ENCODE peak calls at places on chromosomes 6 and 20, in seven cellular contexts. G is IMR-90; V is mucosa of descending colon; H is HepG2; Z is CD8-positive, alpha-beta T cell; L is ovary; C is H9. X is an unnamed sample. For H3K4me1, the result is how much of the 10 kb centered on the place peaks cover.

GRCh38 chr6:97293198-97293696 is 10.2 kb upstream of the MMS22L start:
- DNase-seq in G (peak), V (no peak), H (no peak), Z (no peak), L (no peak), C (no peak), X (no peak)

GRCh38 chr6:152129606-152130249 is 322.2 kb downstream of the ESR1 start:
- DNase-seq in G (peak), V (no peak), H (no peak), Z (no peak), L (peak), C (peak), X (no peak)

GRCh38 chr6:14811760-14812428 is 434.0 kb upstream of the JARID2 start:
- DNase-seq in G (peak), V (no peak), H (no peak), Z (no peak), L (no peak), C (no peak), X (no peak)

GRCh38 chr6:129402244-129402643 is 307.7 kb downstream of the ARHGAP18 start:
- DNase-seq in G (peak), V (no peak), H (no peak), Z (no peak), L (no peak), C (no peak), X (no peak)

GRCh38 chr6:157110620-157111019 is 212.7 kb downstream of the TMEM242 start:
- DNase-seq in G (peak), V (no peak), H (no peak), Z (no peak), L (no peak), C (no peak), X (no peak)

GRCh38 chr6:37190159-37190535 is 20.2 kb downstream of the PIM1 start:
- DNase-seq in G (peak), V (peak), H (no peak), Z (no peak), L (no peak), C (no peak), X (no peak)

GRCh38 chr6:91572855-91573254 is 986.0 kb upstream of the MAP3K7 start:
- DNase-seq in G (no peak), V (no peak), H (no peak), Z (no peak), L (no peak), C (no peak), X (no peak)

GRCh38 chr20:43863821-43864544 is 50.7 kb upstream of the TOX2 start:
- DNase-seq in G (no peak), V (no peak), H (no peak), Z (no peak), L (no peak), C (no peak), X (no peak)

GRCh38 chr6:48183174-48183573 is 72.2 kb upstream of the PTCHD4 start:
- DNase-seq in G (no peak), V (no peak), H (peak), Z (no peak), L (no peak), C (no peak), X (no peak)

GRCh38 chr20:44576297-44576696 is 6.1 kb upstream of the PKIG start:
- DNase-seq in G (peak), V (no peak), H (peak), Z (no peak), L (no peak), C (no peak), X (no peak)

GRCh38 chr6:51842487-51843469 is 244.6 kb downstream of the PKHD1 start:
- DNase-seq in G (no peak), V (no peak), H (peak), Z (no peak), L (no peak), C (no peak), X (no peak)

GRCh38 chr6:154432533-154433476 is 76.2 kb upstream of the IPCEF1 start:
- DNase-seq in G (no peak), V (no peak), H (no peak), Z (no peak), L (no peak), C (no peak), X (no peak)

DNA sequence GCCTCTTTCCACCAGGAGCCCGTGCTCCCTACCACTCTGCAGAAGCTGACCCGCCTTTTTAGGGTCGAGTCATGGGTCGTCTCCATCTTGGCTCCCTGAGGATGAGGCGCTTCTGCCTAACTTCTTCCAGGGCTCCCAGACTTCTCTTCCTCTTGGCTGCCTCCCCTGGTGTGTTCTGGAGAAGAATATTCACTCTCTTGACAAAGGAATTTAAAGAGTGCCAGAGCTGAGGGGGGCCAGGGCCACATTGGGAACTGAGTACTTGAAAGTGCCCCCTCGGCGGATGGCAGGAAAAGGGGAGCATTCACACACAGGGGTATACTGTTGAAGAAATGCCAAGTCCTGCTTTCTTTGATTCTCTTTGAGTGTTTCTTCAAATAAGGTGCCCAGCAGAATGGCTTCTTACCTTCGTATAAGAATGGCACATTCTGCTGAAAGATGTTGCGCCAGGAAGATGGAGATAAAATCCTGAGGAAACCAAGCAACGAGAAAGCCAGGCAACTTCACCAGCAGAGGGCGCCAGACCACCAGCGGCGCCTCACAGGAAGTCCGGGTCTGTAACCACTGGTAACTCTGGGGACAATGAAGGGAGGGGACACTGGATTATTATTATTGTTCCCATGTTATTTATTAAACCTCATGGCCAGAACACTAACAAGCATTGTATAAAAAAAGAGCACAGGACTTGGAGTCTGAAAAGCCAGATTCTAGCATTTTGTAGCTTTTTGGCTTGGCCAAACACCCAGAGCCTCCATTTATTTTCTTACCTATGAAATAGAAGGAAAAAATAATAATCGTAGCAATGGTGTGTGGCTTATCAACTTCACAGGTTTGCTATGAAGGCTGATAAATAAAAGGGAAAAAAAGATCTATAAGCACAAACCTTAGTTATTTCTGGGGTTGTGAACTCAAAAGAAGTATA is 176.7 kb downstream of the HACE1 start:
- DNase-seq in G (peak), V (no peak), H (peak), Z (peak), L (no peak), C (peak), X (no peak)
- TF ChIP-seq CTCF in G (peak), V (peak), H (peak), Z (peak), L (no peak), C (peak), X (peak)

DNA sequence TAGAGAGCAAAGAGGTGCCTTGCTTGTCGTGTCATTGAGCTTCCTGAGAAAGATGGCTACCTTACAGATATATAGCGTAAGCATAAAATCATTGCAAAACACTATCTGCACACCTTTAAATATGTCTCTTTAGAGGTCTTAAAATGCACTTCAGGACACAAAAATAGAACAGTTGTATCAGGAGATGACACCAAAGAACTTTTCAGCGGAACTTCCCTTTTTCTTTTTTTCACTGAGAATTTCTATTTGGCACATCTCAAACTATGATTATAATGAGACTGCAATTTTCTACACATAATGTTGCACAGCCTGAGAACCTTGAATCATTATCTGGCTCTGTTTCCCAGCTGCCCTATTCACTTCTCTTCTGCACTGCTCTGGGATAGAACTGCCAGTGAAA is 382.4 kb downstream of the UTRN start:
- DNase-seq in G (no peak), V (no peak), H (no peak), Z (no peak), L (no peak), C (no peak), X (no peak)
- H3K4me1 ChIP-seq in G (under half), V (under half), H (under half), Z (under half), L (under half), C (under half), X (under half)

DNA sequence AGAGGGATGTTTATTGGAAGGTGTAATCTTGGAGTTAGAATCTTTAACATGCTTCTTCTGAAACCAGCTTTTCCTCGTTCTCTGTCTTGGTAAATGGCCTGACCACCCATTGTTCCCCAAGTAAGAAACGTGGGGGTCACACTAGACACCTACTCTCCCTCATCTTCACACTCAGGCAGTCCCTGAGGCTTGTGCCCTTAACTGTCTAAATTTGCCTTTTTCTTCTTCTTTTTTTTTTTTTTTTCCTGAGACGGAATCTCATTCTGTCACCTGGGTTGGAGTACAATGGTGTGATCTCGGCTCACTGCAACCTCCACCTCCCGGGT is 16.2 kb upstream of the ARFGEF2 start:
- DNase-seq in G (no peak), V (no peak), H (no peak), Z (no peak), L (no peak), C (no peak), X (no peak)
- TF ChIP-seq CTCF in G (no peak), V (no peak), H (no peak), Z (no peak), L (no peak), C (no peak), X (no peak)

GRCh38 chr20:31594558-31595379 is 10.3 kb upstream of the ID1 start:
- DNase-seq in G (no peak), V (no peak), H (peak), Z (no peak), L (no peak), C (peak), X (no peak)

GRCh38 chr20:31587545-31588389 is 17.3 kb upstream of the ID1 start:
- DNase-seq in G (no peak), V (peak), H (no peak), Z (no peak), L (peak), C (peak), X (no peak)

GRCh38 chr20:31594002-31594557 is 11.0 kb upstream of the ID1 start:
- DNase-seq in G (no peak), V (no peak), H (no peak), Z (no peak), L (no peak), C (no peak), X (no peak)

GRCh38 chr20:31593221-31594001 is 11.7 kb upstream of the ID1 start:
- DNase-seq in G (peak), V (peak), H (peak), Z (no peak), L (no peak), C (peak), X (no peak)

DNA sequence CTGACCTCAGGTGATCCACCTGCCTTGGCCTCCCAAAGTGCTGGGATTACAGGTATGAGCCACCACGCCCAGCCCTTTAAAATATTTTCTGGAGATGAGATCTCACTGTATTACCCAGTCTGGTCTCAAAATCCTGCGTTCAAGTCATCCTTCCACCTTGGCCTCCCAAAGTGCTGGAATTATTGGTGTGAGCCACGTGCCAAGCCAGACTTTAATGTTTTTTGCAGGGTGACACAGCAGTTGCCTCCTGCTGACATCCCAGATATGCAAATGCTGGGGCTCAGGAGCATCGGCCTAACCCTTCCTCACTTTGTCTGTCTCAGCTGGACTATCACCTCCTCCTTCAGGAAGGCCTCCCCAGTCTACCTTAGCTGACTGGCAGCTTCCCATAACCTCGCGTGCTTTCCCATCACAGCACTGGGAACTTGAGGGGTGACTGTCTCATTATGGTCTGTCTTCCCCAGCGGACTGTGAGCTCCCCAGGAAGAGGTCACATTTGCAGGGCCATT is 14.3 kb upstream of the ID1 start:
- DNase-seq in G (no peak), V (no peak), H (no peak), Z (no peak), L (no peak), C (peak), X (no peak)
- H3K4me1 ChIP-seq in G (under half), V (under half), H (half or more), Z (under half), L (under half), C (under half), X (under half)

DNA sequence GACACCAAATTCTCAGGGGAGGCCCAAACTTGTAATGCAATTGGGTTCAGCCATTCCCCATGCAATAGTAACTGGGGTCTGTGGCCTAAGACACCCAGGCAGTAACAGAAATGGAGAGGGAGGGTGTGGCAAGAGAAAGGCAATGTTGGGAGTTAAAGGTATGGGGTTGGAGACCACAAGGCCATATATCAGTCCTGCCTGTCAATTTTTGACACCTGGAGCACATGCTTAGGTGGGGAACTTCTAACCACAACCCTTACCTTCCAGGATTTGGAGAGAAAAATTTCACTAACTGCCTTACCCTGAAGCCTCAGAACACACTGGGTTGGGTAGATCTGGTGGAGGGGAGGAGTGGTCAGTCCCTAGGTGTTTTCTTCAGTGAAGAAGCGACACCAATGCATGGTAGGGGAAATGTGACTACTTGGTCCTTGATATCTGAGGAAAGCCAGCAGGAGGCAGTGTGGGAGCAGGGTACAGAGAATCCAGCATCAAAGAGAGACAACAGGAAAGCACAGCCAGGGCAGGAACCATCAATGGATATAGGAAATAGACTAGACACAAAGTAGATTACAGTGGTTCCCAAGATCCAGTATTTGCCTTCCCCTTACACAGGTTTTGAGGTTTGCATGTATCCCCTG is 6.8 kb upstream of the USP49 start:
- DNase-seq in G (peak), V (no peak), H (no peak), Z (peak), L (no peak), C (peak), X (no peak)
- TF ChIP-seq CTCF in G (peak), V (no peak), H (peak), Z (peak), L (no peak), C (peak), X (no peak)

GRCh38 chr6:2632943-2633584 is 117.7 kb downstream of the MYLK4 start:
- DNase-seq in G (no peak), V (no peak), H (no peak), Z (no peak), L (no peak), C (no peak), X (peak)

GRCh38 chr6:2633763-2634150 is 117.0 kb downstream of the MYLK4 start:
- DNase-seq in G (no peak), V (no peak), H (no peak), Z (no peak), L (no peak), C (no peak), X (no peak)

GRCh38 chr6:2634151-2634964 is 116.4 kb downstream of the MYLK4 start:
- DNase-seq in G (peak), V (peak), H (peak), Z (peak), L (peak), C (peak), X (peak)

GRCh38 chr6:2636672-2637071 is 114.0 kb downstream of the MYLK4 start:
- DNase-seq in G (no peak), V (no peak), H (no peak), Z (no peak), L (no peak), C (no peak), X (peak)

GRCh38 chr6:2635911-2636310 is 114.8 kb downstream of the MYLK4 start:
- DNase-seq in G (no peak), V (no peak), H (no peak), Z (no peak), L (no peak), C (no peak), X (peak)
- H3K4me1 ChIP-seq in G (under half), V (under half), H (under half), Z (under half), L (under half), C (under half), X (under half)

DNA sequence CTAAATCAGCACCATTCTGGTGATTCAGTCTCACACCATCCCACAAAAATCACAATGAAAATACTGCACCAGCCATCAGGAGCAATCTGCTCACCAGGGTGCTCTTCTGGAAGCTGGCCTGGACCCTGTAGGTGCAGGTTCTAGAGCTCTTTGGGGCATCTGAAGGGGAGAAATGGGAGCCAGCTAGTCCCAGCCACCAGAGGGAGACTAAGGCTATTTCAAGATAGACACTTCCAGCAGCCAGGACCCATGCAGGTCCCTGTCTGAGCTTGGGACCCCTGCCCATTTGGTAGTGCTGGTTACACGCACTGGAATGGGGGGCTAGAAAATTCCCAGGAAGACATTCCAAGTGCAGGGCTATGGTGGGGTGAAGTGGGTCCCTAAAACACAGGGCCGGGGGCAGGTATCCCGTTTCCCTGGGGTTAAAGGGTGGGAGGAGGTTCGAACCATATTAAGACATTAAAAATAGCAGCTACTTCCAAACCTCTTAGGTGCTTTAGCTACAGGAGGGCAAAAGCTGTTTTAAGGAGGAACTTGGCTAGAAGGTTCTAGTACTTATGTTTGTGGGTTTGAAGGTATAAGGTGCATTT is 156.5 kb downstream of the NFATC2 start:
- DNase-seq in G (peak), V (no peak), H (peak), Z (peak), L (no peak), C (peak), X (no peak)
- TF ChIP-seq CTCF in G (peak), V (no peak), H (peak), Z (peak), L (no peak), C (peak), X (peak)

X was measured in esophagus muscularis mucosa.